ENCODE peak calls at places on chromosomes 6 and 20, in five cellular contexts. R, P, L, T and Y are unnamed samples.

GRCh38 chr6:158086706-158087518 is 81.2 kb downstream of the SERAC1 start:
- DNase-seq in R (peak), P (no peak), L (no peak), T (no peak), Y (no peak)

GRCh38 chr6:158789115-158789917 is 29.9 kb downstream of the EZR start:
- DNase-seq in L (no peak), T (no peak), R (no peak), P (no peak), Y (no peak)

GRCh38 chr20:4591975-4592315 is 129.8 kb upstream of the PRND start:
- DNase-seq in L (no peak), P (no peak), T (no peak), R (no peak), Y (no peak)

GRCh38 chr6:20325641-20326421 is 75.8 kb upstream of the E2F3 start:
- DNase-seq in T (no peak), L (no peak), P (no peak), R (no peak), Y (no peak)

GRCh38 chr6:167915139-167915538 is 82.3 kb upstream of the KIF25 start:
- DNase-seq in P (no peak), R (no peak), L (no peak), T (no peak), Y (no peak)

GRCh38 chr6:167962717-167963116 is 34.8 kb upstream of the KIF25 start:
- DNase-seq in L (no peak), T (no peak), P (no peak), R (peak), Y (no peak)

GRCh38 chr6:52929321-52930164 is 20.0 kb upstream of the GSTA3 start:
- DNase-seq in P (no peak), L (no peak), T (no peak), R (no peak), Y (no peak)

GRCh38 chr6:87929843-87930288 is 117.8 kb upstream of the SPACA1 start:
- DNase-seq in T (peak), R (peak), L (peak), P (peak), Y (peak)

GRCh38 chr6:16760536-16761468 is at the start of gene ATXN1:
- DNase-seq in T (peak), R (peak), L (peak), P (peak), Y (no peak)

GRCh38 chr6:45572833-45573232 is 195.1 kb upstream of the SUPT3H start:
- DNase-seq in T (no peak), R (no peak), L (no peak), P (no peak), Y (no peak)

GRCh38 chr6:56513631-56514030 is 129.1 kb downstream of the DST start:
- DNase-seq in P (no peak), R (no peak), T (no peak), L (no peak), Y (no peak)

GRCh38 chr6:63805808-63806572 is 170.4 kb downstream of the PHF3 start:
- DNase-seq in P (no peak), R (peak), L (no peak), T (no peak), Y (no peak)

GRCh38 chr6:95203153-95203754 is 374.1 kb upstream of the MANEA start:
- DNase-seq in P (no peak), T (no peak), L (peak), R (peak), Y (peak)

GRCh38 chr6:69802995-69803394 is 6.2 kb upstream of the LMBRD1 start:
- DNase-seq in T (peak), L (no peak), R (no peak), P (no peak), Y (peak)

GRCh38 chr20:37903317-37904007 is 535 bp downstream of the VSTM2L start:
- DNase-seq in P (no peak), L (peak), T (peak), R (no peak), Y (no peak)

GRCh38 chr20:61940976-61941720 is 124.5 kb downstream of the TAF4 start:
- DNase-seq in L (no peak), T (no peak), R (no peak), P (no peak), Y (no peak)

GRCh38 chr20:50121858-50122271 is 8.9 kb upstream of the UBE2V1 start:
- DNase-seq in L (no peak), T (peak), P (no peak), R (no peak), Y (no peak)

GRCh38 chr6:11423667-11424066 is 113.9 kb upstream of the TMEM170B start:
- DNase-seq in P (no peak), R (no peak), T (no peak), L (no peak), Y (no peak)

GRCh38 chr20:18057106-18057993 is at the start of gene OVOL2:
- DNase-seq in T (peak), R (peak), P (peak), L (no peak), Y (no peak)

GRCh38 chr6:102812242-102812641 is 1418.7 kb downstream of the GRIK2 start:
- DNase-seq in T (no peak), P (no peak), R (no peak), L (no peak), Y (no peak)

GRCh38 chr6:169545956-169546355 is 155.9 kb downstream of the WDR27 start:
- DNase-seq in L (no peak), T (no peak), P (no peak), R (no peak), Y (no peak)

GRCh38 chr6:169837529-169838250 is 86.3 kb downstream of the ERMARD start:
- DNase-seq in P (peak), L (peak), R (no peak), T (no peak), Y (no peak)

GRCh38 chr6:159252955-159253508 is 83.8 kb downstream of the FNDC1 start:
- DNase-seq in R (peak), L (peak), T (peak), P (no peak), Y (peak)

GRCh38 chr20:676315-676937 is 824 bp upstream of the SCRT2 start:
- DNase-seq in P (no peak), T (no peak), R (peak), L (no peak), Y (no peak)

GRCh38 chr6:2971420-2972218 is at the start of gene SERPINB6:
- DNase-seq in L (peak), R (peak), T (no peak), P (peak), Y (no peak)

GRCh38 chr6:30814137-30815084 is 69.9 kb upstream of the DDR1 start:
- DNase-seq in R (no peak), L (no peak), P (no peak), T (no peak), Y (peak)

GRCh38 chr20:19265646-19266374 is 53.4 kb downstream of the SLC24A3 start:
- DNase-seq in R (no peak), L (no peak), P (no peak), T (peak), Y (no peak)

GRCh38 chr20:36482044-36482473 is 59.3 kb upstream of the MYL9 start:
- DNase-seq in L (no peak), T (no peak), R (peak), P (no peak), Y (no peak)

GRCh38 chr6:169898788-169899480 is 147.5 kb downstream of the ERMARD start:
- DNase-seq in P (no peak), T (no peak), L (peak), R (no peak), Y (no peak)

GRCh38 chr6:12266571-12266970 is 23.6 kb upstream of the EDN1 start:
- DNase-seq in L (no peak), R (no peak), P (no peak), T (no peak), Y (no peak)

GRCh38 chr6:46985943-46986342 is 56.2 kb downstream of the ADGRF1 start:
- DNase-seq in L (no peak), R (no peak), P (no peak), T (no peak), Y (no peak)